ENCODE peak calls at places on chromosome 18, in seven cellular contexts. S, M, R, I, O, T and B are unnamed samples.

GRCh38 chr18:57587262-57587661 is 760 bp upstream of the FECH start:
- DNase-seq in T (no peak), M (no peak), O (no peak), R (no peak), S (no peak), I (no peak), B (no peak)

GRCh38 chr18:51953521-51953920 is 386.5 kb upstream of the DCC start:
- DNase-seq in T (peak), S (no peak), R (no peak), I (no peak), O (no peak), M (no peak), B (no peak)

GRCh38 chr18:42514522-42514921 is 559.5 kb downstream of the PIK3C3 start:
- DNase-seq in R (no peak), I (no peak), T (no peak), S (no peak), O (peak), M (no peak), B (peak)

GRCh38 chr18:45910405-45911023 is 56.6 kb downstream of the EPG5 start:
- DNase-seq in T (peak), I (peak), O (peak), M (peak), R (peak), S (peak), B (peak)

GRCh38 chr18:6561893-6562292 is 147.2 kb upstream of the L3MBTL4 start:
- DNase-seq in R (no peak), M (no peak), T (no peak), O (no peak), I (no peak), S (no peak), B (no peak)

GRCh38 chr18:79848579-79849327 is 51.0 kb downstream of the KCNG2 start:
- DNase-seq in I (no peak), O (no peak), M (no peak), T (no peak), R (no peak), S (no peak), B (no peak)

GRCh38 chr18:37554399-37554787 is 11.2 kb downstream of the CELF4 start:
- DNase-seq in I (no peak), T (no peak), M (no peak), R (no peak), O (no peak), S (peak), B (peak)

GRCh38 chr18:44830551-44830950 is 149.9 kb downstream of the SETBP1 start:
- DNase-seq in O (no peak), M (no peak), I (no peak), T (no peak), S (no peak), R (no peak), B (no peak)

GRCh38 chr18:9719421-9719981 is 11.4 kb downstream of the RAB31 start:
- DNase-seq in T (no peak), I (no peak), M (no peak), O (peak), S (no peak), R (no peak), B (peak)